ENCODE peak calls at places on chromosomes 4 and X, in nine cellular contexts. One of them, this sample, is unnamed. For H3K4me1, the result is how much of the 10 kb centered on the place peaks cover.

GRCh38 chrX:119759333-119759766 is 962 bp downstream of the SOWAHD start:
- DNase-seq in A549: no peak
- DNase-seq in NT2/D1: no peak
- DNase-seq in psoas muscle: no peak
- DNase-seq in K562: no peak
- DNase-seq in H9: peak
- DNase-seq in suprapubic skin: no peak
- DNase-seq in tibial nerve: no peak
- DNase-seq in transverse colon: no peak
- DNase-seq in this sample: no peak

GRCh38 chrX:20861113-20861512 is 513.1 kb upstream of the CNKSR2 start:
- DNase-seq in A549: no peak
- DNase-seq in NT2/D1: no peak
- DNase-seq in psoas muscle: no peak
- DNase-seq in K562: no peak
- DNase-seq in H9: no peak
- DNase-seq in suprapubic skin: no peak
- DNase-seq in tibial nerve: no peak
- DNase-seq in transverse colon: no peak
- DNase-seq in this sample: no peak

GRCh38 chr4:150302553-150302952 is 224.3 kb downstream of the DCLK2 start:
- DNase-seq in A549: peak
- DNase-seq in NT2/D1: no peak
- DNase-seq in psoas muscle: no peak
- DNase-seq in K562: peak
- DNase-seq in H9: no peak
- DNase-seq in suprapubic skin: no peak
- DNase-seq in tibial nerve: no peak
- DNase-seq in transverse colon: no peak
- DNase-seq in this sample: peak

GRCh38 chr4:148776944-148777343 is 334.7 kb upstream of the NR3C2 start:
- DNase-seq in A549: no peak
- DNase-seq in NT2/D1: no peak
- DNase-seq in psoas muscle: no peak
- DNase-seq in K562: no peak
- DNase-seq in H9: no peak
- DNase-seq in suprapubic skin: no peak
- DNase-seq in tibial nerve: no peak
- DNase-seq in transverse colon: no peak
- DNase-seq in this sample: no peak

GRCh38 chrX:69016220-69016941 is 148.9 kb downstream of the PJA1 start:
- DNase-seq in A549: no peak
- DNase-seq in NT2/D1: no peak
- DNase-seq in psoas muscle: no peak
- DNase-seq in K562: no peak
- DNase-seq in H9: no peak
- DNase-seq in suprapubic skin: no peak
- DNase-seq in tibial nerve: no peak
- DNase-seq in transverse colon: no peak
- DNase-seq in this sample: no peak

GRCh38 chr4:15327311-15328298 is 100.2 kb upstream of the C1QTNF7 start:
- DNase-seq in A549: no peak
- DNase-seq in NT2/D1: no peak
- DNase-seq in psoas muscle: no peak
- DNase-seq in K562: no peak
- DNase-seq in H9: no peak
- DNase-seq in suprapubic skin: no peak
- DNase-seq in tibial nerve: peak
- DNase-seq in transverse colon: no peak
- DNase-seq in this sample: peak

GRCh38 chr4:81565137-81565870 is 93.6 kb upstream of the RASGEF1B start:
- DNase-seq in A549: no peak
- DNase-seq in NT2/D1: no peak
- DNase-seq in psoas muscle: peak
- DNase-seq in K562: no peak
- DNase-seq in H9: no peak
- DNase-seq in suprapubic skin: peak
- DNase-seq in tibial nerve: peak
- DNase-seq in transverse colon: peak
- DNase-seq in this sample: no peak

GRCh38 chrX:71095971-71096701 is 485 bp downstream of the FOXO4 start:
- DNase-seq in A549: no peak
- DNase-seq in NT2/D1: peak
- DNase-seq in psoas muscle: no peak
- DNase-seq in K562: no peak
- DNase-seq in H9: no peak
- DNase-seq in suprapubic skin: no peak
- DNase-seq in tibial nerve: peak
- DNase-seq in transverse colon: peak
- DNase-seq in this sample: no peak

GRCh38 chrX:69153060-69153730 is 12.1 kb downstream of the PJA1 start:
- DNase-seq in A549: no peak
- DNase-seq in NT2/D1: peak
- DNase-seq in psoas muscle: no peak
- DNase-seq in K562: no peak
- DNase-seq in H9: peak
- DNase-seq in suprapubic skin: no peak
- DNase-seq in tibial nerve: peak
- DNase-seq in transverse colon: no peak
- DNase-seq in this sample: no peak

GRCh38 chr4:155972098-155972497 is 18.4 kb upstream of the CTSO start:
- DNase-seq in A549: peak
- DNase-seq in NT2/D1: no peak
- DNase-seq in psoas muscle: no peak
- DNase-seq in K562: no peak
- DNase-seq in H9: peak
- DNase-seq in suprapubic skin: no peak
- DNase-seq in tibial nerve: peak
- DNase-seq in transverse colon: no peak
- DNase-seq in this sample: no peak

GRCh38 chr4:10584042-10584441 is 100.5 kb downstream of the CLNK start:
- DNase-seq in A549: no peak
- DNase-seq in NT2/D1: no peak
- DNase-seq in psoas muscle: no peak
- DNase-seq in K562: no peak
- DNase-seq in H9: no peak
- DNase-seq in suprapubic skin: no peak
- DNase-seq in tibial nerve: peak
- DNase-seq in transverse colon: peak
- DNase-seq in this sample: peak

GRCh38 chrX:40106677-40107290 is 9.0 kb upstream of the BCOR start:
- DNase-seq in A549: no peak
- DNase-seq in NT2/D1: no peak
- DNase-seq in psoas muscle: no peak
- DNase-seq in K562: no peak
- DNase-seq in H9: peak
- DNase-seq in suprapubic skin: no peak
- DNase-seq in tibial nerve: no peak
- DNase-seq in transverse colon: no peak
- DNase-seq in this sample: no peak

GRCh38 chr4:126799471-126799870 is 833.3 kb upstream of the INTU start:
- DNase-seq in A549: no peak
- DNase-seq in NT2/D1: no peak
- DNase-seq in psoas muscle: no peak
- DNase-seq in K562: no peak
- DNase-seq in H9: no peak
- DNase-seq in suprapubic skin: no peak
- DNase-seq in tibial nerve: no peak
- DNase-seq in transverse colon: no peak
- DNase-seq in this sample: no peak

GRCh38 chr4:168498259-168498658 is 1.4 kb downstream of the PALLD start:
- DNase-seq in A549: no peak
- DNase-seq in NT2/D1: no peak
- DNase-seq in psoas muscle: no peak
- DNase-seq in K562: no peak
- DNase-seq in H9: no peak
- DNase-seq in suprapubic skin: no peak
- DNase-seq in tibial nerve: no peak
- DNase-seq in transverse colon: no peak
- DNase-seq in this sample: no peak

GRCh38 chr4:39061450-39061849 is 582 bp upstream of the KLHL5 start:
- DNase-seq in A549: no peak
- DNase-seq in NT2/D1: no peak
- DNase-seq in psoas muscle: no peak
- DNase-seq in K562: no peak
- DNase-seq in H9: no peak
- DNase-seq in suprapubic skin: no peak
- DNase-seq in tibial nerve: no peak
- DNase-seq in transverse colon: no peak
- DNase-seq in this sample: no peak

GRCh38 chr4:39062499-39062898 is 467 bp downstream of the KLHL5 start:
- DNase-seq in A549: no peak
- DNase-seq in NT2/D1: no peak
- DNase-seq in psoas muscle: no peak
- DNase-seq in K562: no peak
- DNase-seq in H9: no peak
- DNase-seq in suprapubic skin: no peak
- DNase-seq in tibial nerve: no peak
- DNase-seq in transverse colon: no peak
- DNase-seq in this sample: no peak

GRCh38 chr4:39067031-39067430 is 5.0 kb downstream of the KLHL5 start:
- DNase-seq in A549: no peak
- DNase-seq in NT2/D1: no peak
- DNase-seq in psoas muscle: no peak
- DNase-seq in K562: no peak
- DNase-seq in H9: no peak
- DNase-seq in suprapubic skin: no peak
- DNase-seq in tibial nerve: no peak
- DNase-seq in transverse colon: no peak
- DNase-seq in this sample: no peak

GRCh38 chr4:39066371-39066770 is 4.3 kb downstream of the KLHL5 start:
- DNase-seq in A549: no peak
- DNase-seq in NT2/D1: no peak
- DNase-seq in psoas muscle: no peak
- DNase-seq in K562: no peak
- DNase-seq in H9: no peak
- DNase-seq in suprapubic skin: no peak
- DNase-seq in tibial nerve: no peak
- DNase-seq in transverse colon: no peak
- DNase-seq in this sample: no peak

GRCh38 chr4:39062094-39062493 is at the start of gene KLHL5:
- DNase-seq in A549: no peak
- DNase-seq in NT2/D1: peak
- DNase-seq in psoas muscle: no peak
- DNase-seq in K562: no peak
- DNase-seq in H9: no peak
- DNase-seq in suprapubic skin: no peak
- DNase-seq in tibial nerve: no peak
- DNase-seq in transverse colon: no peak
- DNase-seq in this sample: no peak
- H3K4me1 ChIP-seq in A549: under half
- H3K4me1 ChIP-seq in NT2/D1: under half
- H3K4me1 ChIP-seq in psoas muscle: under half
- H3K4me1 ChIP-seq in K562: under half
- H3K4me1 ChIP-seq in H9: under half
- H3K4me1 ChIP-seq in suprapubic skin: under half
- H3K4me1 ChIP-seq in tibial nerve: under half
- H3K4me1 ChIP-seq in transverse colon: under half
- H3K4me1 ChIP-seq in this sample: under half

DNA sequence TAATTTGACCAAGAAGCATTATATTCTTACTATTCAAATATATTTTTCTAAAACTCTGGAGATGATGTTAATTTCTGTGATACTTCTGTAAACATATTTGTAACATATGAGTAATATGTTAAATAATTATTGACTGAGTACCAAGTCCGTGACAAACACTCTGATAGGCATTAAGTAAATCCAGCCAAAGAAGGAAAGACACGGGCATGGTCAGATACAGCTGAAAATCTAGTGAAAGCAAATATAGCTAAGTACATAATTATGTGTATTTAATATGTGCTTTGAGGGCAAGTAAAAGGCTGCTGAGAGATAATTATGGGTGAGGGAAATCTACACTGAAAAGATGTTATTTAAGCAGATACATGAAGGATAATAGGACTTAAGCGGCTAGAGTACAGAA is 1263.6 kb upstream of the ADGRL3 start:
- DNase-seq in A549: no peak
- DNase-seq in NT2/D1: no peak
- DNase-seq in psoas muscle: no peak
- DNase-seq in K562: no peak
- DNase-seq in H9: no peak
- DNase-seq in suprapubic skin: no peak
- DNase-seq in tibial nerve: no peak
- DNase-seq in transverse colon: no peak
- DNase-seq in this sample: no peak
- H3K4me1 ChIP-seq in A549: under half
- H3K4me1 ChIP-seq in NT2/D1: under half
- H3K4me1 ChIP-seq in psoas muscle: under half
- H3K4me1 ChIP-seq in K562: under half
- H3K4me1 ChIP-seq in H9: under half
- H3K4me1 ChIP-seq in suprapubic skin: under half
- H3K4me1 ChIP-seq in tibial nerve: under half
- H3K4me1 ChIP-seq in transverse colon: under half
- H3K4me1 ChIP-seq in this sample: under half

GRCh38 chr4:7939377-7940108 is at the start of gene AFAP1:
- DNase-seq in A549: peak
- DNase-seq in NT2/D1: peak
- DNase-seq in psoas muscle: peak
- DNase-seq in K562: peak
- DNase-seq in H9: peak
- DNase-seq in suprapubic skin: peak
- DNase-seq in tibial nerve: peak
- DNase-seq in transverse colon: peak
- DNase-seq in this sample: peak

GRCh38 chr4:7942019-7942556 is 2.4 kb upstream of the AFAP1 start:
- DNase-seq in A549: no peak
- DNase-seq in NT2/D1: no peak
- DNase-seq in psoas muscle: no peak
- DNase-seq in K562: no peak
- DNase-seq in H9: no peak
- DNase-seq in suprapubic skin: no peak
- DNase-seq in tibial nerve: no peak
- DNase-seq in transverse colon: no peak
- DNase-seq in this sample: no peak

GRCh38 chr4:7943211-7943610 is 3.5 kb upstream of the AFAP1 start:
- DNase-seq in A549: no peak
- DNase-seq in NT2/D1: no peak
- DNase-seq in psoas muscle: no peak
- DNase-seq in K562: no peak
- DNase-seq in H9: no peak
- DNase-seq in suprapubic skin: no peak
- DNase-seq in tibial nerve: no peak
- DNase-seq in transverse colon: no peak
- DNase-seq in this sample: no peak

GRCh38 chr4:7938513-7939376 is 916 bp downstream of the AFAP1 start:
- DNase-seq in A549: peak
- DNase-seq in NT2/D1: no peak
- DNase-seq in psoas muscle: no peak
- DNase-seq in K562: no peak
- DNase-seq in H9: no peak
- DNase-seq in suprapubic skin: no peak
- DNase-seq in tibial nerve: peak
- DNase-seq in transverse colon: peak
- DNase-seq in this sample: no peak

GRCh38 chr4:7941111-7942018 is 1.7 kb upstream of the AFAP1 start:
- DNase-seq in A549: no peak
- DNase-seq in NT2/D1: no peak
- DNase-seq in psoas muscle: no peak
- DNase-seq in K562: no peak
- DNase-seq in H9: peak
- DNase-seq in suprapubic skin: no peak
- DNase-seq in tibial nerve: no peak
- DNase-seq in transverse colon: no peak
- DNase-seq in this sample: no peak
- H3K4me1 ChIP-seq in A549: under half
- H3K4me1 ChIP-seq in NT2/D1: under half
- H3K4me1 ChIP-seq in psoas muscle: under half
- H3K4me1 ChIP-seq in K562: under half
- H3K4me1 ChIP-seq in H9: under half
- H3K4me1 ChIP-seq in suprapubic skin: under half
- H3K4me1 ChIP-seq in tibial nerve: under half
- H3K4me1 ChIP-seq in transverse colon: under half
- H3K4me1 ChIP-seq in this sample: under half

GRCh38 chr4:5826437-5827107 is 66.3 kb downstream of the CRMP1 start:
- DNase-seq in A549: no peak
- DNase-seq in NT2/D1: no peak
- DNase-seq in psoas muscle: no peak
- DNase-seq in K562: no peak
- DNase-seq in H9: no peak
- DNase-seq in suprapubic skin: no peak
- DNase-seq in tibial nerve: no peak
- DNase-seq in transverse colon: no peak
- DNase-seq in this sample: no peak
- H3K4me1 ChIP-seq in A549: under half
- H3K4me1 ChIP-seq in NT2/D1: under half
- H3K4me1 ChIP-seq in psoas muscle: under half
- H3K4me1 ChIP-seq in K562: under half
- H3K4me1 ChIP-seq in H9: under half
- H3K4me1 ChIP-seq in suprapubic skin: under half
- H3K4me1 ChIP-seq in tibial nerve: under half
- H3K4me1 ChIP-seq in transverse colon: under half
- H3K4me1 ChIP-seq in this sample: under half